ENCODE peak calls at places on chromosomes 7 and 10, in seven cellular contexts. J, T, O, M, S, Z and X are unnamed samples.

GRCh38 chr7:132451161-132451560 is 125.1 kb downstream of the PLXNA4 start:
- DNase-seq in M (no peak), O (no peak), T (no peak), J (no peak), S (no peak), Z (no peak), X (no peak)

GRCh38 chr10:86599729-86600128 is 54.6 kb upstream of the OPN4 start:
- DNase-seq in T (no peak), O (no peak), M (no peak), Z (no peak), S (no peak), J (no peak), X (peak; percentile 12)

GRCh38 chr10:22833781-22834180 is 94.1 kb upstream of the ARMC3 start:
- DNase-seq in J (no peak), S (no peak), M (no peak), Z (no peak), T (no peak), O (no peak), X (no peak)

GRCh38 chr7:83484266-83484665 is 164.7 kb downstream of the SEMA3E start:
- DNase-seq in O (no peak), M (no peak), T (no peak), J (no peak), Z (no peak), S (no peak), X (no peak)

GRCh38 chr10:133179651-133180050 is 19.6 kb downstream of the KNDC1 start:
- DNase-seq in M (no peak), S (no peak), O (no peak), J (no peak), Z (no peak), T (no peak), X (no peak)

GRCh38 chr7:131109757-131110293 is 217.9 kb upstream of the MKLN1 start:
- DNase-seq in J (peak; percentile 93), M (peak; percentile 92), O (peak; percentile 59), T (peak; percentile 86), Z (peak; percentile 79), S (no peak), X (peak; percentile 47)

GRCh38 chr10:43377393-43377883 is 6.0 kb downstream of the FXYD4 start:
- DNase-seq in J (peak; percentile 66), T (peak; percentile 15), Z (no peak), S (no peak), O (no peak), M (peak; percentile 67), X (no peak)

GRCh38 chr7:130733866-130734524 is at the start of gene KLF14:
- DNase-seq in S (no peak), Z (peak; percentile 75), O (no peak), J (no peak), T (peak; percentile 88), M (peak; percentile 79), X (peak; percentile 27)

GRCh38 chr7:6268023-6268908 is 4.2 kb downstream of the CYTH3 start:
- DNase-seq in S (no peak), O (no peak), T (no peak), J (no peak), M (no peak), Z (no peak), X (no peak)

GRCh38 chr7:149637911-149638565 is 135.3 kb downstream of the ZNF467 start:
- DNase-seq in M (no peak), O (no peak), S (no peak), J (no peak), T (no peak), Z (no peak), X (no peak)

GRCh38 chr10:114664127-114664526 is 6.1 kb upstream of the ABLIM1 start:
- DNase-seq in J (no peak), O (no peak), T (no peak), S (no peak), M (no peak), Z (no peak), X (no peak)

GRCh38 chr7:43303740-43304241 is 191.3 kb downstream of the HECW1 start:
- DNase-seq in S (no peak), O (no peak), J (no peak), T (no peak), Z (no peak), M (no peak), X (peak; percentile 2)

DNA sequence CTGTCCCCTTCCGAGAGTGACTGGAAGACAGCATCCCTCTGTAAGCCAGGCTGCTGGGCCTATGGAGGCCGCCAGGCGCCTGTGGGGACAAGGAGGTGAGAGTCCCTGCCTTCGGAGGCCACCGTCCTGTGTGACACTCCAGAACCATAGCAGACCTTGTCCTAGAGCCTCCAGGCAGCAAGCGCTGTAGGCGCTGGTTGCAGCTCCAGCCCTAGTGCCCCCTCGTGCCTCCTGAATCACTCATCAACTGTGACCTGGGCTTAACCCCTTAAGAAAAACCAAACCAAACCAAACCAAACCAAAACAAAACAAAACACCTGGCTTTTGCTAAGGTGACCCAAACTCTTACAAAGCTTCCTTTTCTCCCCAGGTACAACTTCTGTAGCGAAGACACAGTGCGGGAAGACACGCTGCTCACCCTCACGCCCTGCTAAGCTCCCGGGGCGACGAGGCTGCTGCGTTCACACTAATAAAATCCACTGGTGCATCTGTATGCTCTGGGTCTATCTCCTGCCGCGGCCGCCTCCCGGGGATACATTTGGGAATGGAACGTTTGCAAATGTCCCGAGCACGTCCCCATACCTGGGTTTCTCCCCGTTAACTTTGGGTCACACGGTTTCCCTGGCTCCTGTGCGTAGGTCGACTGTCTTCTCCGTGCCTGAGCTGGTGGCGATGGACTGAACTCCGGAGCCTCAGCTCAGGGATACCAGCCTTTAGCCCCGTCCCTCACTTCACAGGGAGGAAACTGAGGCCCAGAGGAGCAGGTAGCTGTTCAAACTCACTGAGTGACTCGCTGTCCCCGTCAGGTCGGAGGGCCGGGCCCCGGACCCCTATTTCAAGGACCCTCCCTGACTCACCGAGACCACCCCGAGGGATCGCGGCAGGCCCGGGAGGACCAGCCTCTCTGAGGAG is 11.8 kb upstream of the PNLIPRP2 start:
- DNase-seq in T (no peak), S (no peak), O (no peak), M (no peak), J (no peak), Z (no peak), X (no peak)
- H3K4me3 ChIP-seq in T (peak overlapping the region; percentile 36), S (peak overlapping the region; percentile 62), O (peak overlapping the region; percentile 26), M (peak overlapping the region; percentile 8), J (no peak overlapping the region), Z (no peak overlapping the region), X (no peak overlapping the region)

DNA sequence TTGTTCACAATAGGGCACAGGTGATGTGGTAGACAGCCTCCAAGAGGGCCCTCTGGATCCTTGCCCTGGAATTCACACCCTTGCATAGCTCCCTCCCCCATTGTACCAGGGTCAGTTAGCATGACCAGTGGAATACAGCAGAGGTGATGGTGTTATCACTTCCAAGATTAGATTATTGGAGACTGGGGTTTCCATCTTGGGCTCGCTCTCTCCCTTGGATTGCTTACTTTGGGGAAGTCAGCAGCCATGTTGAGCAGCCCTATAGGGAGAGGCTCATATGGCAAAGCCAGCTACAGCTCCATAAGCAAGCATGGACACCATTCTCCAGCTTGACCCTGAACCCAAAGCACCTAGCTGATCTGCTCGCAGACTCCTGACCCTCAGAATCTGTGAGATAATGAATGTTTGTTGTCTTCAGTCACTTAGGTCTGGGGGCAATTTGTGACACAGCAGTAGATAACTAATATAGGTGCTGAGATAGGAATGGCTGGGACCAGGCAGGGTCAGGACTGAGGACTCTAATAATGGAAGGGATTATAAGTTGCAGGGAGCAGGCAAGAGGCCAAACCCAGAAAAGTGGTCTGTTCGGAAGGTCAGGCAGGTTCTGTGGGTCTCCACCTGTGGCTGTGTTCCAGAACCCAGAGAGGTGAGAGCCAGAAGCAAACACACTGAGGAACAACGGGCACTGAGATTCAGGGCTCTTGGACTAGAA is 22.9 kb downstream of the TBXAS1 start:
- DNase-seq in T (no peak), O (no peak), J (no peak), M (no peak), S (no peak), Z (no peak), X (no peak)
- H3K4me1 ChIP-seq in T (no peaks in the 10 kb centered on the region), O (no peaks in the 10 kb centered on the region), J (no peaks in the 10 kb centered on the region), M (peaks cover 43% of the 10 kb centered on the region), S (no peaks in the 10 kb centered on the region), Z (peaks cover 6% of the 10 kb centered on the region), X (peaks cover 8% of the 10 kb centered on the region)

GRCh38 chr10:117137911-117138642 is at the start of gene VAX1:
- DNase-seq in S (no peak), M (no peak), O (no peak), T (peak; percentile 75), Z (no peak), J (no peak), X (no peak)
- H3K4me3 ChIP-seq in S (peak within 1 kb of the TSS; percentile 14), M (no peak within 1 kb of the TSS), O (peak within 1 kb of the TSS; percentile 31), T (peak within 1 kb of the TSS; percentile 14), Z (no peak within 1 kb of the TSS), J (peak within 1 kb of the TSS; percentile 36), X (no peak within 1 kb of the TSS)

DNA sequence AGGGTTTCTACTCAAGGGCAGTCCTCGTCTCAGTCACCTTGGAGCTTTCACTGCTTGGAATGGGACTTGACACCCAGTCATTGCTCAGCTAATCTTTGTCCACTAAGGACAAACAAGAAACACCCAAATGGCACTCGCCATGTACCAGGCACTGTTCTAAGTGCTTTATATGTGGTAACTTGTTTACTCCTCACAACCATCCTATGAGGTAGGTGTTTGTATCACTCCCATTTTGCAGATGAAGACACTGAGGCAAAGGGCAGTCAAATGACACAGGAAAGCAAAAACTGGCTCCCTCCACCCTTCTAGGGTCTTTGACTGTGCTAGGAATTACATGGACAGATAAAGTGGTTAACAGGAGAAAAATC is 24.7 kb downstream of the DNAJB12 start:
- DNase-seq in O (no peak), Z (no peak), M (no peak), J (no peak), S (no peak), T (no peak), X (no peak)
- H3K4me1 ChIP-seq in O (peaks cover 70% of the 10 kb centered on the region), Z (peaks cover 82% of the 10 kb centered on the region), M (peaks cover 18% of the 10 kb centered on the region), J (no peaks in the 10 kb centered on the region), S (peaks cover 15% of the 10 kb centered on the region), T (peaks cover 16% of the 10 kb centered on the region), X (peaks cover 76% of the 10 kb centered on the region)

GRCh38 chr7:13017881-13018280 is 330.4 kb downstream of the ARL4A start:
- DNase-seq in T (no peak), O (no peak), S (no peak), M (no peak), Z (no peak), J (no peak), X (no peak)
- H3K4me3 ChIP-seq in T (no peak overlapping the region), O (no peak overlapping the region), S (no peak overlapping the region), M (no peak overlapping the region), Z (no peak overlapping the region), J (no peak overlapping the region), X (no peak overlapping the region)